ENCODE peak calls at places on chromosome 2, in nine cellular contexts. W is T-helper 22 cell; Z is stimulated activated CD4-positive, alpha-beta T cell treated with anti-CD3 and anti-CD28 coated beads, Interleukin-15, amount 100 ng/mL, for 24 hours; P is HCEC 1CT; Y is mesothelial cell of epicardium; T is GF-D8; Q is dermis blood vessel endothelial cell; F is G401; O is NCI-H187. D is an unnamed sample.

GRCh38 chr2:141767051-141767450 is 363.8 kb downstream of the LRP1B start:
- DNase-seq in W (no peak), Z (no peak), P (peak), Y (no peak), T (no peak), Q (no peak), F (no peak), O (no peak), D (no peak)

GRCh38 chr2:105541189-105542050 is 142.6 kb upstream of the FHL2 start:
- DNase-seq in W (no peak), Z (no peak), P (no peak), Y (no peak), T (no peak), Q (no peak), F (no peak), O (no peak), D (peak)

GRCh38 chr2:16022548-16023240 is 82.3 kb downstream of the MYCN start:
- DNase-seq in W (no peak), Z (no peak), P (no peak), Y (no peak), T (no peak), Q (no peak), F (no peak), O (no peak), D (no peak)

GRCh38 chr2:642431-642815 is 34.8 kb downstream of the TMEM18 start:
- DNase-seq in W (no peak), Z (no peak), P (no peak), Y (no peak), T (no peak), Q (no peak), F (no peak), O (no peak), D (peak)

GRCh38 chr2:83665894-83666293 is 793.2 kb downstream of the SUCLG1 start:
- DNase-seq in W (no peak), Z (no peak), P (no peak), Y (no peak), T (no peak), Q (peak), F (no peak), O (no peak), D (no peak)

GRCh38 chr2:161118722-161119121 is 41.5 kb upstream of the TANK start:
- DNase-seq in W (no peak), Z (no peak), P (no peak), Y (no peak), T (no peak), Q (no peak), F (no peak), O (no peak), D (no peak)

GRCh38 chr2:239035361-239035814 is 187.5 kb downstream of the TWIST2 start:
- DNase-seq in W (no peak), Z (peak), P (no peak), Y (peak), T (no peak), Q (peak), F (peak), O (no peak), D (no peak)

GRCh38 chr2:38619458-38620164 is 16.9 kb upstream of the HNRNPLL start:
- DNase-seq in W (no peak), Z (no peak), P (no peak), Y (no peak), T (peak), Q (no peak), F (no peak), O (no peak), D (no peak)

GRCh38 chr2:168355110-168355509 is 101.0 kb upstream of the CERS6 start:
- DNase-seq in W (no peak), Z (no peak), P (no peak), Y (no peak), T (no peak), Q (peak), F (no peak), O (peak), D (no peak)

GRCh38 chr2:173791502-173791901 is 173.7 kb downstream of the SP3 start:
- DNase-seq in W (no peak), Z (no peak), P (no peak), Y (no peak), T (no peak), Q (no peak), F (no peak), O (no peak), D (no peak)

GRCh38 chr2:11234309-11234708 is 79.0 kb downstream of the SLC66A3 start:
- DNase-seq in W (no peak), Z (no peak), P (peak), Y (no peak), T (no peak), Q (peak), F (peak), O (no peak), D (no peak)

D was measured in vagina.